ENCODE peak calls at places on chromosomes 3 and 15, in seven cellular contexts. F is GM23248; L is right lobe of liver; A is small intestine; C is NCI-H2081; O is activated CD4-positive, CD25-positive, alpha-beta regulatory T cell; X is naive thymus-derived CD4-positive, alpha-beta T cell. P is an unnamed sample.

GRCh38 chr3:127925384-127925783 is 10.4 kb downstream of the KBTBD12 start:
- DNase-seq in F (no peak), L (no peak), A (no peak), C (no peak), O (no peak), X (no peak), P (no peak)

GRCh38 chr15:35444557-35445204 is 101.3 kb downstream of the DPH6 start:
- DNase-seq in F (peak), L (no peak), A (peak), C (peak), O (no peak), X (no peak), P (peak)

GRCh38 chr15:79170256-79170664 is 79.7 kb upstream of the RASGRF1 start:
- DNase-seq in F (peak), L (no peak), A (peak), C (no peak), O (no peak), X (no peak), P (no peak)

GRCh38 chr3:156620260-156620659 is 54.1 kb upstream of the TIPARP start:
- DNase-seq in F (peak), L (no peak), A (peak), C (peak), O (no peak), X (no peak), P (peak)

GRCh38 chr15:93141373-93141790 is 52.4 kb upstream of the RGMA start:
- DNase-seq in F (no peak), L (no peak), A (peak), C (no peak), O (no peak), X (no peak), P (no peak)

GRCh38 chr15:101063891-101064794 is 145.0 kb downstream of the LRRK1 start:
- DNase-seq in F (no peak), L (peak), A (no peak), C (no peak), O (no peak), X (no peak), P (no peak)

GRCh38 chr3:64523324-64523723 is 164.5 kb downstream of the ADAMTS9 start:
- DNase-seq in F (no peak), L (no peak), A (no peak), C (no peak), O (no peak), X (no peak), P (no peak)

GRCh38 chr3:138124689-138125420 is 7.3 kb downstream of the A4GNT start:
- DNase-seq in F (peak), L (no peak), A (no peak), C (no peak), O (no peak), X (no peak), P (peak)

GRCh38 chr3:149016669-149017541 is 25.6 kb downstream of the GYG1 start:
- DNase-seq in F (peak), L (no peak), A (no peak), C (no peak), O (no peak), X (no peak), P (no peak)

GRCh38 chr3:14864131-14864530 is 45.4 kb downstream of the FGD5 start:
- DNase-seq in F (no peak), L (no peak), A (no peak), C (no peak), O (no peak), X (no peak), P (no peak)

GRCh38 chr3:51550080-51550819 is 11.7 kb downstream of the RAD54L2 start:
- DNase-seq in F (no peak), L (no peak), A (no peak), C (no peak), O (no peak), X (no peak), P (no peak)

GRCh38 chr3:108035751-108036150 is 55.1 kb downstream of the CD47 start:
- DNase-seq in F (no peak), L (no peak), A (no peak), C (no peak), O (no peak), X (no peak), P (no peak)

GRCh38 chr3:169390310-169390731 is 273.2 kb downstream of the MECOM start:
- DNase-seq in F (peak), L (no peak), A (peak), C (no peak), O (no peak), X (no peak), P (no peak)

GRCh38 chr3:120473896-120474675 is 23.3 kb upstream of the FSTL1 start:
- DNase-seq in F (no peak), L (no peak), A (no peak), C (no peak), O (no peak), X (no peak), P (no peak)

GRCh38 chr3:122973893-122974615 is 53.5 kb downstream of the SEMA5B start:
- DNase-seq in F (no peak), L (no peak), A (no peak), C (no peak), O (no peak), X (no peak), P (no peak)

GRCh38 chr15:57477736-57478522 is 101.6 kb downstream of the CGNL1 start:
- DNase-seq in F (no peak), L (peak), A (peak), C (no peak), O (no peak), X (no peak), P (no peak)

GRCh38 chr3:107430214-107431047 is 53.2 kb downstream of the CCDC54 start:
- DNase-seq in F (peak), L (no peak), A (peak), C (no peak), O (no peak), X (no peak), P (no peak)

GRCh38 chr15:70486451-70487379 is 276.6 kb downstream of the UACA start:
- DNase-seq in F (peak), L (peak), A (no peak), C (no peak), O (no peak), X (no peak), P (no peak)

GRCh38 chr3:144011251-144011799 is 39.7 kb downstream of the DIPK2A start:
- DNase-seq in F (no peak), L (no peak), A (no peak), C (no peak), O (no peak), X (no peak), P (no peak)

GRCh38 chr3:188979669-188980311 is 192.0 kb upstream of the TPRG1 start:
- DNase-seq in F (peak), L (no peak), A (no peak), C (peak), O (no peak), X (no peak), P (no peak)

GRCh38 chr3:183253961-183254815 is 1.1 kb downstream of the B3GNT5 start:
- DNase-seq in F (peak), L (peak), A (peak), C (peak), O (no peak), X (no peak), P (peak)

GRCh38 chr15:64622410-64623260 is 152.8 kb downstream of the RBPMS2 start:
- DNase-seq in F (no peak), L (no peak), A (peak), C (no peak), O (no peak), X (peak), P (no peak)

GRCh38 chr15:66679657-66680108 is 22.4 kb upstream of the SMAD6 start:
- DNase-seq in F (no peak), L (no peak), A (no peak), C (no peak), O (no peak), X (no peak), P (no peak)

GRCh38 chr3:126540342-126540849 is 16.4 kb downstream of the CHST13 start:
- DNase-seq in F (peak), L (peak), A (no peak), C (no peak), O (no peak), X (no peak), P (no peak)

GRCh38 chr3:189311521-189311920 is 139.8 kb downstream of the TPRG1 start:
- DNase-seq in F (no peak), L (no peak), A (no peak), C (no peak), O (no peak), X (no peak), P (no peak)

GRCh38 chr3:90180543-90180942 is 1073.1 kb downstream of the EPHA3 start:
- DNase-seq in F (no peak), L (no peak), A (no peak), C (no peak), O (no peak), X (no peak), P (no peak)

GRCh38 chr3:33077976-33078375 is 19.0 kb downstream of the GLB1 start:
- DNase-seq in F (no peak), L (no peak), A (no peak), C (no peak), O (no peak), X (no peak), P (no peak)

GRCh38 chr3:14822875-14823807 is 4.4 kb downstream of the FGD5 start:
- DNase-seq in F (no peak), L (no peak), A (no peak), C (no peak), O (no peak), X (no peak), P (no peak)

GRCh38 chr15:90201944-90202375 is 830 bp downstream of the SEMA4B start:
- DNase-seq in F (peak), L (no peak), A (no peak), C (no peak), O (no peak), X (no peak), P (peak)

GRCh38 chr3:50136714-50137405 is 18.3 kb upstream of the SEMA3F start:
- DNase-seq in F (no peak), L (no peak), A (no peak), C (no peak), O (no peak), X (no peak), P (no peak)

GRCh38 chr3:42886294-42886822 is 10.7 kb upstream of the CYP8B1 start:
- DNase-seq in F (no peak), L (no peak), A (no peak), C (no peak), O (no peak), X (no peak), P (peak)

GRCh38 chr15:57619746-57620145 is 28.0 kb downstream of the MYZAP start:
- DNase-seq in F (peak), L (peak), A (peak), C (no peak), O (no peak), X (no peak), P (no peak)

GRCh38 chr3:142929109-142929508 is 34.4 kb downstream of the PAQR9 start:
- DNase-seq in F (peak), L (peak), A (peak), C (no peak), O (peak), X (no peak), P (peak)

GRCh38 chr3:128942161-128942952 is 51.5 kb downstream of the CFAP92 start:
- DNase-seq in F (no peak), L (no peak), A (peak), C (no peak), O (no peak), X (no peak), P (no peak)

GRCh38 chr3:4828279-4829030 is 150.8 kb upstream of the BHLHE40 start:
- DNase-seq in F (peak), L (no peak), A (no peak), C (no peak), O (no peak), X (no peak), P (no peak)

GRCh38 chr15:67784057-67784781 is 41.1 kb upstream of the SKOR1 start:
- DNase-seq in F (no peak), L (no peak), A (peak), C (peak), O (no peak), X (no peak), P (peak)

GRCh38 chr15:69784808-69785550 is 312.7 kb downstream of the TLE3 start:
- DNase-seq in F (peak), L (no peak), A (no peak), C (no peak), O (no peak), X (no peak), P (no peak)

GRCh38 chr3:46455231-46456115 is 9.2 kb downstream of the LTF start:
- DNase-seq in F (no peak), L (no peak), A (no peak), C (no peak), O (no peak), X (no peak), P (no peak)

GRCh38 chr3:160003520-160004128 is 15.0 kb downstream of the IL12A start:
- DNase-seq in F (peak), L (no peak), A (peak), C (peak), O (no peak), X (no peak), P (peak)

P was measured in NCI-H146.